ENCODE peak calls at places on chromosomes 3 and 15, in ten cellular contexts. V is activated CD4-positive, CD25-positive, alpha-beta regulatory T cell treated with anti-CD3 and anti-CD28 coated beads, Interleukin-2, amount 50 U/mL, for 16 hours; Z is epithelial cell of proximal tubule; E is ELR; X is activated T-cell treated with anti-CD3 and anti-CD28 coated beads for 1 hour; G is H54; S is lower leg skin; T is endothelial cell; I is A549; N is hepatic stellate cell. O is an unnamed sample.

GRCh38 chr3:74546426-74546825 is 68.0 kb downstream of the CNTN3 start:
- DNase-seq in V (no peak), Z (no peak), E (no peak), X (no peak), G (no peak), S (no peak), T (no peak), I (no peak), N (no peak), O (no peak)

GRCh38 chr15:87597346-87598052 is 659.0 kb downstream of the NTRK3 start:
- DNase-seq in V (no peak), Z (no peak), E (no peak), X (no peak), G (no peak), S (no peak), T (no peak), I (no peak), N (no peak), O (peak)

GRCh38 chr15:65612616-65612946 is 1.6 kb upstream of the INTS14 start:
- DNase-seq in V (no peak), Z (peak), E (peak), X (no peak), G (no peak), S (no peak), T (no peak), I (no peak), N (no peak), O (no peak)

GRCh38 chr3:177212756-177213155 is 15.5 kb upstream of the TBL1XR1 start:
- DNase-seq in V (no peak), Z (no peak), E (no peak), X (no peak), G (no peak), S (no peak), T (no peak), I (no peak), N (no peak), O (no peak)

GRCh38 chr15:26773917-26774316 is 1.1 kb upstream of the GABRB3 start:
- DNase-seq in V (no peak), Z (no peak), E (no peak), X (no peak), G (no peak), S (no peak), T (peak), I (peak), N (no peak), O (no peak)

GRCh38 chr15:45635191-45635638 is 386 bp downstream of the SQOR start:
- DNase-seq in V (peak), Z (no peak), E (peak), X (peak), G (no peak), S (peak), T (peak), I (peak), N (no peak), O (peak)

GRCh38 chr3:114205541-114205940 is 26.7 kb upstream of the DRD3 start:
- DNase-seq in V (no peak), Z (no peak), E (no peak), X (no peak), G (no peak), S (no peak), T (no peak), I (no peak), N (no peak), O (no peak)

GRCh38 chr3:196320110-196320509 is 2.1 kb upstream of the DYNLT2B start:
- DNase-seq in V (no peak), Z (no peak), E (no peak), X (no peak), G (no peak), S (no peak), T (no peak), I (no peak), N (no peak), O (no peak)

GRCh38 chr3:191634902-191635301 is 173.9 kb downstream of the PYDC2 start:
- DNase-seq in V (no peak), Z (no peak), E (no peak), X (no peak), G (no peak), S (no peak), T (no peak), I (no peak), N (no peak), O (no peak)

GRCh38 chr15:70508561-70509281 is 254.6 kb downstream of the UACA start:
- DNase-seq in V (no peak), Z (peak), E (peak), X (no peak), G (no peak), S (no peak), T (no peak), I (peak), N (peak), O (peak)

GRCh38 chr3:127763337-127763736 is 59.0 kb downstream of the MGLL start:
- DNase-seq in V (no peak), Z (no peak), E (no peak), X (no peak), G (no peak), S (no peak), T (no peak), I (no peak), N (no peak), O (no peak)

GRCh38 chr3:152390647-152391046 is 121.9 kb downstream of the MBNL1 start:
- DNase-seq in V (no peak), Z (no peak), E (no peak), X (no peak), G (no peak), S (no peak), T (no peak), I (no peak), N (no peak), O (no peak)

GRCh38 chr3:52891615-52892081 is 5.7 kb downstream of the STIMATE start:
- DNase-seq in V (no peak), Z (peak), E (no peak), X (no peak), G (no peak), S (peak), T (no peak), I (no peak), N (no peak), O (no peak)

GRCh38 chr3:36969540-36970432 is 23.1 kb downstream of the EPM2AIP1 start:
- DNase-seq in V (no peak), Z (no peak), E (peak), X (no peak), G (peak), S (no peak), T (peak), I (no peak), N (peak), O (no peak)

O was measured in HT-29.